ENCODE peak calls at places on chromosomes 4 and X, in nine cellular contexts. R, Q, O, V, A, D, Y, U and J are unnamed samples.
A peak's percentile ranks its signal among the peaks of the same experiment; 100 is the strongest.

GRCh38 chr4:121726642-121727268 is 30.0 kb upstream of the ANXA5 start:
- DNase-seq in R (no peak), Q (no peak), O (no peak), V (no peak), A (no peak), D (no peak), Y (peak; percentile 61), U (no peak), J (no peak)

GRCh38 chr4:14792702-14793227 is 209.5 kb upstream of the CPEB2 start:
- DNase-seq in R (peak; percentile 57), Q (no peak), O (no peak), V (no peak), A (no peak), D (no peak), Y (no peak), U (no peak), J (no peak)

GRCh38 chr4:2354127-2354526 is 64.3 kb downstream of the ZFYVE28 start:
- DNase-seq in R (no peak), Q (no peak), O (no peak), V (no peak), A (no peak), D (no peak), Y (no peak), U (peak; percentile 10), J (no peak)

GRCh38 chr4:152968806-152969394 is 32.8 kb downstream of the FHDC1 start:
- DNase-seq in R (no peak), Q (no peak), O (no peak), V (peak; percentile 76), A (no peak), D (no peak), Y (no peak), U (no peak), J (no peak)

GRCh38 chrX:4320436-4320947 is 607.0 kb upstream of the PRKX start:
- DNase-seq in R (no peak), Q (no peak), O (no peak), V (no peak), A (no peak), D (no peak), Y (no peak), U (no peak), J (no peak)

GRCh38 chr4:140249351-140249750 is 95.4 kb upstream of the MAML3 start:
- DNase-seq in R (no peak), Q (no peak), O (no peak), V (no peak), A (no peak), D (no peak), Y (no peak), U (no peak), J (no peak)

GRCh38 chr4:22345055-22345454 is 170.8 kb downstream of the ADGRA3 start:
- DNase-seq in R (no peak), Q (no peak), O (no peak), V (no peak), A (no peak), D (no peak), Y (no peak), U (no peak), J (no peak)

GRCh38 chr4:992297-993110 is 700 bp downstream of the SLC26A1 start:
- DNase-seq in R (no peak), Q (no peak), O (peak; percentile 92), V (no peak), A (peak; percentile 94), D (no peak), Y (no peak), U (no peak), J (no peak)

GRCh38 chrX:357693-358471 is 28.8 kb downstream of the PPP2R3B start:
- DNase-seq in R (no peak), Q (no peak), O (no peak), V (no peak), A (no peak), D (no peak), Y (no peak), U (no peak), J (peak; percentile 81)

GRCh38 chr4:153062652-153063168 is 126.6 kb downstream of the FHDC1 start:
- DNase-seq in R (no peak), Q (no peak), O (no peak), V (peak; percentile 42), A (no peak), D (no peak), Y (no peak), U (no peak), J (no peak)

GRCh38 chr4:54099959-54100606 is at the start of gene GSX2:
- DNase-seq in R (no peak), Q (no peak), O (no peak), V (peak; percentile 93), A (no peak), D (no peak), Y (no peak), U (no peak), J (no peak)

GRCh38 chrX:48957477-48957826 is at the start of gene OTUD5:
- DNase-seq in R (no peak), Q (peak; percentile 75), O (no peak), V (no peak), A (no peak), D (peak; percentile 68), Y (no peak), U (no peak), J (no peak)

GRCh38 chrX:34654939-34655338 is 2.1 kb downstream of the TMEM47 start:
- DNase-seq in R (no peak), Q (no peak), O (no peak), V (no peak), A (no peak), D (no peak), Y (no peak), U (no peak), J (no peak)

GRCh38 chr4:24924309-24924781 is 11.5 kb upstream of the CCDC149 start:
- DNase-seq in R (no peak), Q (no peak), O (no peak), V (no peak), A (no peak), D (no peak), Y (no peak), U (no peak), J (no peak)

GRCh38 chrX:74015379-74016019 is 288.5 kb upstream of the ZCCHC13 start:
- DNase-seq in R (no peak), Q (peak; percentile 20), O (no peak), V (no peak), A (peak; percentile 73), D (peak; percentile 12), Y (peak; percentile 40), U (peak; percentile 53), J (peak; percentile 17)

GRCh38 chr4:87060957-87061356 is 126.1 kb downstream of the AFF1 start:
- DNase-seq in R (peak; percentile 45), Q (no peak), O (no peak), V (no peak), A (no peak), D (no peak), Y (peak; percentile 56), U (no peak), J (peak; percentile 23)

GRCh38 chr4:8244001-8244757 is 25.4 kb upstream of the HTRA3 start:
- DNase-seq in R (no peak), Q (no peak), O (no peak), V (no peak), A (no peak), D (no peak), Y (no peak), U (no peak), J (no peak)
- TF ChIP-seq POLR2A in R (no peak), Q (no peak), O (no peak), V (no peak), A (no peak), D (no peak), Y (no peak), U (no peak), J (no peak)

GRCh38 chrX:138761380-138761779 is 49.9 kb upstream of the FGF13 start:
- DNase-seq in R (no peak), Q (no peak), O (no peak), V (no peak), A (no peak), D (no peak), Y (no peak), U (no peak), J (no peak)
- TF ChIP-seq POLR2A in R (no peak), Q (no peak), O (no peak), V (no peak), A (no peak), D (no peak), Y (no peak), U (no peak), J (no peak)

GRCh38 chr4:146175541-146176453 is at the start of gene LSM6:
- DNase-seq in R (peak; percentile 94), Q (peak; percentile 64), O (peak; percentile 91), V (peak; percentile 96), A (peak; percentile 89), D (peak; percentile 67), Y (peak; percentile 67), U (peak; percentile 88), J (peak; percentile 25)
- TF ChIP-seq POLR2A in R (no peak), Q (peak; percentile 82), O (peak; percentile 55), V (no peak), A (no peak), D (peak; percentile 65), Y (no peak), U (peak; percentile 75), J (peak; percentile 44)

GRCh38 chrX:31271615-31272471 is 200.0 kb upstream of the FTHL17 start:
- DNase-seq in R (no peak), Q (no peak), O (no peak), V (no peak), A (no peak), D (no peak), Y (no peak), U (no peak), J (no peak)

GRCh38 chrX:31269914-31270313 is 198.1 kb upstream of the FTHL17 start:
- DNase-seq in R (no peak), Q (no peak), O (no peak), V (no peak), A (no peak), D (no peak), Y (no peak), U (no peak), J (no peak)

GRCh38 chrX:31265383-31265782 is 193.5 kb upstream of the FTHL17 start:
- DNase-seq in R (no peak), Q (no peak), O (no peak), V (no peak), A (no peak), D (no peak), Y (no peak), U (no peak), J (no peak)

GRCh38 chrX:31268359-31268758 is 196.5 kb upstream of the FTHL17 start:
- DNase-seq in R (no peak), Q (no peak), O (no peak), V (no peak), A (no peak), D (no peak), Y (no peak), U (no peak), J (no peak)

DNA sequence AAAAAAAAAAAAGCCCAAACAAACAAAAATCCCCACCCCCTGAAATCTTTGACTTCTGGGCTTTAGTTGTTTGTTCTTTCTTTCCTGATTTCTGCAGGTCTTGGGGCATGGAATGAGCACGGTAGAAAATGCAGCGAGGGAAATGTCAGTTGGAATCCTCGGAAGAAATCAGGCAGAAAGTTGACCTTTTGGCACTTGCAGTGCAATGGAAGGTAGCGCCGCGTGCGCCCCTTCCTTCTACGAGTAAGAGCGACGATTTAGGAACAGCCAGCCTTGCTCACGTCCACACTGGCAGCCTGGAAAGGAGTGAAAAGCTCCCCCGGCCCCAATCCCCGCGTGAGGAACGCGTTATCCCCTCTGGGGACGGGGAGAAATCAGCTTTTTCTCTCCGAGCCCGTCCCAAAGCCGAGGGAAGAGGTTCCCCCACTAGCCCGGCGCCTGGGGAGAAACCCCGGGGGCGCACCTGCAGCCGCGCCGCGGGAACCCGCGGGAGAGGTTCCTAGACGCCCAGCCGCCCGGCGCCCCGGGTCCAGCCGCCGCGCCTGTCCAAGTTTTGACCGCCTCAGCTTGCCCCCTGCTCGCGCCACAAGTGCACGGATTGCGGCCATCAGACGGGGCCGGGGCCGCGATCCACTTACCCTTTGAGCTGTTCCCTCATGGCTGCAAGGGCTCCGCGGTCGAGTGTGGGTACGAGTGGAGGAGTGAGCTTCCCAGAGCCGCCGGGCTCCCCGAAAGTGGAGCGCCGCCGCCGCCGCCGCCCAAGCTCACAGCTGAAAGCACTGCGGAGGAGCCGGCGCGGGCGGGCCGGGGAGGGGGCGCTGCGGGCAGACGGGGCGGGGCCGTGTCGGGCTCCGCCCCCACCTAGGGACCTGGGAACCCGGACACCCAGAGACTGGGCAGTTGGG is 194.6 kb upstream of the FTHL17 start:
- DNase-seq in R (no peak), Q (peak; percentile 11), O (peak; percentile 71), V (peak; percentile 89), A (peak; percentile 65), D (peak; percentile 53), Y (no peak), U (peak; percentile 25), J (peak; percentile 11)
- TF ChIP-seq POLR2A in R (no peak), Q (no peak), O (no peak), V (no peak), A (no peak), D (no peak), Y (no peak), U (peak; percentile 22), J (peak; percentile 41)